ENCODE peak calls at places on chromosomes 11 and 22, in five cellular contexts. L, P, Q, Y and A are unnamed samples.

GRCh38 chr11:3642071-3642951 is 519 bp upstream of the ART5 start:
- DNase-seq in P (peak; percentile 70), L (peak; percentile 67), Q (peak; percentile 72), Y (peak; percentile 82), A (peak; percentile 53)

GRCh38 chr22:46583571-46583970 is 36.6 kb upstream of the GRAMD4 start:
- DNase-seq in Y (peak; percentile 10), Q (no peak), L (no peak), P (no peak), A (no peak)

GRCh38 chr11:74284466-74284865 is 27.0 kb downstream of the P4HA3 start:
- DNase-seq in P (no peak), Y (no peak), L (peak; percentile 34), Q (no peak), A (no peak)

GRCh38 chr11:130634981-130635473 is 186.6 kb downstream of the ADAMTS15 start:
- DNase-seq in Q (peak; percentile 75), L (peak; percentile 59), P (no peak), Y (no peak), A (no peak)

GRCh38 chr11:92628401-92629292 is 340.8 kb upstream of the MTNR1B start:
- DNase-seq in P (no peak), L (peak; percentile 29), Q (peak; percentile 82), Y (no peak), A (no peak)

GRCh38 chr11:90243534-90243933 is 20.7 kb upstream of the CHORDC1 start:
- DNase-seq in Q (peak; percentile 70), Y (no peak), L (no peak), P (no peak), A (no peak)

GRCh38 chr22:42820075-42820763 is 36.9 kb downstream of the ARFGAP3 start:
- DNase-seq in Y (no peak), Q (peak; percentile 19), L (peak; percentile 86), P (no peak), A (no peak)

GRCh38 chr11:61083601-61084147 is 18.6 kb upstream of the CD5 start:
- DNase-seq in P (no peak), L (no peak), Q (no peak), Y (no peak), A (peak; percentile 76)